ENCODE peak calls at places on chromosomes 7 and 10, in four cellular contexts. E is mesenchymal stem cell, B is IMR-90, C is H9. A is an unnamed sample.

GRCh38 chr10:21278491-21279216 is 246.8 kb downstream of the SKIDA1 start:
- DNase-seq in E (peak; percentile 89), B (peak; percentile 90), C (peak; percentile 93), A (peak; percentile 90)

GRCh38 chr7:28732037-28732869 is 225.9 kb downstream of the TRIL start:
- DNase-seq in C (no peak), E (peak; percentile 66), B (peak; percentile 55), A (no peak)

GRCh38 chr7:143382126-143382790 is 1.1 kb downstream of the ZYX start:
- DNase-seq in B (no peak), C (no peak), E (no peak), A (no peak)

GRCh38 chr10:96238889-96239624 is 32.3 kb downstream of the BLNK start:
- DNase-seq in B (no peak), C (no peak), E (no peak), A (no peak)

GRCh38 chr10:15461353-15462108 is 90.4 kb upstream of the FAM171A1 start:
- DNase-seq in B (peak; percentile 27), E (peak; percentile 96), C (no peak), A (no peak)

GRCh38 chr10:19918800-19919199 is 102.6 kb downstream of the PLXDC2 start:
- DNase-seq in E (peak; percentile 96), C (no peak), B (peak; percentile 62), A (no peak)

GRCh38 chr7:97006146-97006950 is 995 bp downstream of the DLX6 start:
- DNase-seq in E (peak; percentile 32), B (peak; percentile 1), C (peak; percentile 80), A (peak; percentile 65)

GRCh38 chr10:117656385-117657367 is 114.1 kb downstream of the EMX2 start:
- DNase-seq in B (no peak), E (no peak), C (no peak), A (no peak)

GRCh38 chr7:20741801-20742200 is 44.9 kb downstream of the SP8 start:
- DNase-seq in B (no peak), C (no peak), E (no peak), A (no peak)

GRCh38 chr7:86320886-86321285 is 322.8 kb upstream of the GRM3 start:
- DNase-seq in E (no peak), B (no peak), C (no peak), A (peak; percentile 21)

GRCh38 chr10:87625658-87626057 is 34.0 kb upstream of the PAPSS2 start:
- DNase-seq in C (no peak), E (no peak), B (no peak), A (no peak)

GRCh38 chr10:29166713-29167112 is 122.2 kb upstream of the LYZL1 start:
- DNase-seq in B (no peak), E (no peak), C (no peak), A (no peak)

GRCh38 chr7:8291742-8292141 is 29.8 kb upstream of the ICA1 start:
- DNase-seq in B (no peak), E (no peak), C (no peak), A (no peak)

GRCh38 chr7:77983973-77984372 is 185.4 kb downstream of the PHTF2 start:
- DNase-seq in B (no peak), C (no peak), E (no peak), A (no peak)

GRCh38 chr7:149196705-149197171 is 1.4 kb downstream of the ZNF282 start:
- DNase-seq in E (peak; percentile 35), B (no peak), C (no peak), A (no peak)

GRCh38 chr10:102605712-102606111 is 38.6 kb upstream of the TRIM8 start:
- DNase-seq in E (peak; percentile 87), B (no peak), C (no peak), A (no peak)

GRCh38 chr10:100654835-100655759 is 90.3 kb upstream of the PAX2 start:
- DNase-seq in E (no peak), B (no peak), C (peak; percentile 68), A (no peak)

GRCh38 chr7:30911561-30911969 is at the start of gene AQP1:
- DNase-seq in E (peak; percentile 25), B (no peak), C (no peak), A (no peak)

GRCh38 chr7:22561356-22561755 is 61.4 kb upstream of the STEAP1B start:
- DNase-seq in B (peak; percentile 100), E (peak; percentile 98), C (peak; percentile 86), A (peak; percentile 42)

GRCh38 chr10:86684305-86684704 is 16.0 kb downstream of the LDB3 start:
- DNase-seq in C (peak; percentile 66), B (peak; percentile 35), E (peak; percentile 39), A (no peak)

GRCh38 chr10:84755311-84755710 is 426.9 kb downstream of the CCSER2 start:
- DNase-seq in B (no peak), E (no peak), C (no peak), A (peak; percentile 17)

GRCh38 chr7:32941996-32942782 is 15.1 kb upstream of the FKBP9 start:
- DNase-seq in C (peak; percentile 45), B (peak; percentile 32), E (peak; percentile 63), A (peak; percentile 36)

GRCh38 chr10:27285093-27285492 is 44.5 kb upstream of the ACBD5 start:
- DNase-seq in E (peak; percentile 1), C (peak; percentile 29), B (peak; percentile 2), A (no peak)

GRCh38 chr10:8283986-8284385 is 229.5 kb downstream of the GATA3 start:
- DNase-seq in E (no peak), C (no peak), B (no peak), A (no peak)

GRCh38 chr10:110642980-110643655 is 1.0 kb upstream of the RBM20 start:
- DNase-seq in C (peak; percentile 74), B (no peak), E (peak; percentile 56), A (peak; percentile 61)

GRCh38 chr7:121107923-121108498 is 119.5 kb downstream of the CPED1 start:
- DNase-seq in C (no peak), B (peak; percentile 78), E (peak; percentile 79), A (peak; percentile 57)

GRCh38 chr10:119090968-119091367 is 10.4 kb upstream of the EIF3A start:
- DNase-seq in C (no peak), E (no peak), B (peak; percentile 68), A (no peak)

DNA sequence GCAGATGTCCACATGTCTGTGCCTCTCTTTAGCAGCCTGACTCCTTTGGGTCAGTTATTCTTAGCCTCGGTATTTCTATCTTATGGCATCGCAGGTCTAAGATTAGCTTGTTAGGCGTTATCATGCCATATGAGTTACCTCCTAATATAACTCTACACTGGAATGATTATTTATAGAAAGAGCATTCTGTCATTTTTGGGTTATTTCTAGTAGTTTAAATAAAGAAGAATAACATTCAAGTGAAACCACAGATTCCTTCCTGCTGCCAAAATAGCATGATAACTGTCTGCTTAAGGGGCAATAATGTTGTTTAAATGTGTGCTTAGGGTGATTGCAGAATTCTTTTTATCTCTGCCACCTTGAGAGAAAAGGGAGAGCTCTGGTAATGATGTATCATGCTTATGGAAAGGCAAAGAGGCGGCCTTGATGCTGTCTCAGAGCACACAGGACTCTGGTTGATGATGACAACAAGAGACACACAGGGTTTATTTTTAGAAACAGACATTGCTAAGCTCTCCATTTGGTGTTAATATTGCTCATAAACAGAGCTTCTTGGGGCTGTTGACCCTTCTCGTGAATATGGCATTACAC is 10.4 kb downstream of the HDAC9 start:
- DNase-seq in B (peak; percentile 76), E (peak; percentile 89), C (no peak), A (no peak)
- H3K9ac ChIP-seq in B (no peak overlapping the region), E (peak overlapping the region; percentile 48), C (no peak overlapping the region), A (no peak overlapping the region)

GRCh38 chr7:43536773-43537172 is 46.1 kb upstream of the STK17A start:
- DNase-seq in E (no peak), C (no peak), B (no peak), A (no peak)
- H3K14ac ChIP-seq in E (no peak overlapping the region), C (no peak overlapping the region), B (no peak overlapping the region), A (no peak overlapping the region)

DNA sequence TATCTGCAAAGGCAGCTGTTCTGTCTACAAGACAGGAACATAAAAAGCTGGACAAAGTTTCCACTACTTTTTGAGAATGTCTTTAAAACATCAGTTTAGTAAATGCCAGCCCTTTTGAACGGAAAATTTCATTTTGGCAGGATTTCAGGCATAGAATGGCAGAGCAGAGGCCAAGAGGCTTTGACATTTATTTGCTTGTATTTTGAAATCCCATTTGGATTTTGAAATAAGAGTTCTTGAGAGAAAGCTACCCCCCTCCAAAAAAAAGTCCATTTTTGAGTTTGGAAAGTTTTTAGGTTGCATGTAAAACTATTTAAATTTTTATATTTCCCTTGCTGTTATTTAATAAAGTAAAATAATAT is 3.1 kb upstream of the ETV1 start:
- DNase-seq in C (no peak), E (no peak), B (no peak), A (no peak)
- H3K9ac ChIP-seq in C (no peak overlapping the region), E (peak overlapping the region; percentile 97), B (no peak overlapping the region), A (no peak overlapping the region)

DNA sequence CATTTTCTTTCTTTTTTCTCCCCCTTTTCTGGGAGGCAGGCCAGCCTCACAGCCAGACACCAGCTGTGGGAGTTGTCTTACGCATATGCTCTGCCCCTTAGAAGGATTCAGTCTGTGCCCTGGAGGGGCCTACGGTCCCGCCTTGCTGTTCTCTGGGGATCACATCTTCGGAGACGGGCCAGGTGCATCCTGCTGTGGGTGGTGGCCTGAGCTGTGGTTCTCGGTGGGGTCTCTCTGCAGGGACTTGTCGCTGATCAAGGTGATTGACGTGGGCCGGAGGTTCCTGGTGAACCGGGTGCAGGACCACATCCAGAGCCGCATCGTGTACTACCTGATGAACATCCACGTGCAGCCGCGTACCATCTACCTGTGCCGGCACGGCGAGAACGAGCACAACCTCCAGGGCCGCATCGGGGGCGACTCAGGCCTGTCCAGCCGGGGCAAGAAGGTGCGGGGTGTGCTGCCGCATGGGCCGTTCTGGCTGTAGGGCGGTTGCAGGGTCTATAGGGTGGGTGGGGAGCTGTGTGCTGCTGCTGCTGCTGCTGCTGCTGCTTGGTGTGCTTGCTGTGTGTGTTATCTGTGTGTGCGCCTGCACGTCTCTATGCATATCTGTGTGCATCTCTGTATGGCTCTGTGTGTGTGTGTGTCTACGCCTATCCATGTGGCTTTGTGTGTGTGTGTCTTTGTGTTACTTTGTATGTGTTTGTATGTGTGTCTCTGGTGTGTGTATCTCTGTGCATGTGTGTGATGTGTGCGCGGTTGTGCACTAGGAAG is 17.9 kb downstream of the PFKFB3 start:
- DNase-seq in E (no peak), C (no peak), B (no peak), A (no peak)
- H3K14ac ChIP-seq in E (no peak overlapping the region), C (no peak overlapping the region), B (no peak overlapping the region), A (no peak overlapping the region)

GRCh38 chr10:62073429-62073828 is 171.9 kb downstream of the ARID5B start:
- DNase-seq in C (no peak), B (no peak), E (no peak), A (no peak)
- H3K9ac ChIP-seq in C (no peak overlapping the region), B (no peak overlapping the region), E (peak overlapping the region; percentile 55), A (no peak overlapping the region)

GRCh38 chr7:99729501-99730261 is 5.3 kb downstream of the CYP3A7 start:
- DNase-seq in E (peak; percentile 6), B (no peak), C (no peak), A (no peak)
- H3K14ac ChIP-seq in E (no peak overlapping the region), B (no peak overlapping the region), C (no peak overlapping the region), A (no peak overlapping the region)

DNA sequence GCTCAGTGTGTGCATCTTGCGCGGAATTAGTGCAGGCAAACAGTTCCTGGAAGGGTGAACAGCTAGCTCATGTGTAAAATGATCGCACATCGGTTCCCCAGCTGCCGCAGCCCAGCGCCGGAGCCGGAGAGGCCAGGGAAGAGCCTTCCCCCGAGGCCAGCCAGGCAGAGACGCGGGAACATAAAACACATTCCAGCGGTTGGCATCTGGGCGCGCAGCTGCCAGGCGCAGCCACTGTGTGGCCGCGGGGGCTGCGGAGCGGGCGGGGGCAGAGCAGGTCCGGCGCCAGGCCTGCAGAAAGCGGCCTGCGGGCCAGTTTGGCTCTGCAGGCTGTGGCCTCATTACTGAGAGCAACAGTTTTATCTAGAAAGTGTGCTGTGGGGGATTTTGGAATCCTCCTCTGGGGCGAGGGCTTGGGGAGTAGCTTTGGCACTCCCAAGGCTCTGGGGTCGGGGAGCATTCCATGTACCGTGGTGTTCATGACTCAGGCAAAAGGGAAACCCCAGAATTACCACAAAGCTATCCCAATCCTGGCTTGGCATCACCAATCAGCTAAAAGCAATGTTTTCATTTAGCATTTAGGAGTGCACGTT is 74.3 kb downstream of the SAMD9 start:
- DNase-seq in C (peak; percentile 50), E (peak; percentile 90), B (peak; percentile 96), A (peak; percentile 53)
- H3K9ac ChIP-seq in C (no peak overlapping the region), E (peak overlapping the region; percentile 80), B (peak overlapping the region; percentile 81), A (peak overlapping the region; percentile 38)

GRCh38 chr10:103879409-103879808 is 24.0 kb upstream of the SH3PXD2A start:
- DNase-seq in B (no peak), C (no peak), E (no peak), A (no peak)
- H3K14ac ChIP-seq in B (no peak overlapping the region), C (no peak overlapping the region), E (no peak overlapping the region), A (no peak overlapping the region)

A was measured in neuronal stem cell.